ENCODE peak calls at places on chromosomes 6 and 20, in five cellular contexts. K, J, V, D and E are unnamed samples. For H3K4me1, the result is how much of the 10 kb centered on the place peaks cover.

GRCh38 chr6:23522751-23523527 is 603.1 kb upstream of the NRSN1 start:
- DNase-seq in D (no peak), J (no peak), V (no peak), K (no peak), E (no peak)

GRCh38 chr20:51272392-51272791 is 249.5 kb upstream of the KCNG1 start:
- DNase-seq in J (no peak), D (no peak), V (no peak), K (no peak), E (no peak)

GRCh38 chr20:57663681-57664451 is 43.6 kb upstream of the ZBP1 start:
- DNase-seq in J (no peak), D (no peak), V (no peak), K (no peak), E (peak)

GRCh38 chr20:51586005-51586440 is 43.5 kb upstream of the NFATC2 start:
- DNase-seq in K (no peak), V (no peak), D (no peak), J (peak), E (no peak)

GRCh38 chr20:50110141-50111047 is 2.6 kb downstream of the UBE2V1 start:
- DNase-seq in D (no peak), V (peak), K (no peak), J (no peak), E (no peak)

GRCh38 chr6:83231146-83231545 is 38.0 kb downstream of the RWDD2A start:
- DNase-seq in D (no peak), J (no peak), V (no peak), K (no peak), E (no peak)

GRCh38 chr6:40782355-40782754 is 195.2 kb upstream of the LRFN2 start:
- DNase-seq in K (no peak), J (no peak), V (no peak), D (no peak), E (no peak)

GRCh38 chr20:38165089-38165965 is at the start of gene TGM2:
- DNase-seq in K (no peak), V (peak), J (peak), D (no peak), E (peak)

GRCh38 chr6:125781307-125781868 is 9.4 kb upstream of the NCOA7 start:
- DNase-seq in K (no peak), V (peak), J (no peak), D (no peak), E (no peak)

GRCh38 chr20:25864986-25865714 is 168.5 kb upstream of the ZNF337 start:
- DNase-seq in K (no peak), V (no peak), J (no peak), D (no peak), E (no peak)

GRCh38 chr6:33700391-33701050 is 11.0 kb downstream of the UQCC2 start:
- DNase-seq in K (no peak), J (peak), V (peak), D (no peak), E (no peak)

GRCh38 chr6:97312241-97312640 is 29.2 kb upstream of the MMS22L start:
- DNase-seq in J (no peak), K (no peak), D (no peak), V (no peak), E (no peak)

GRCh38 chr6:161186173-161186769 is 87.6 kb downstream of the AGPAT4 start:
- DNase-seq in K (no peak), V (no peak), D (no peak), J (peak), E (no peak)

GRCh38 chr20:47915495-47915894 is 130.2 kb upstream of the SULF2 start:
- DNase-seq in K (no peak), J (no peak), V (no peak), D (no peak), E (no peak)

GRCh38 chr6:167745660-167746376 is 80.9 kb upstream of the AFDN start:
- DNase-seq in V (peak), D (no peak), J (no peak), K (no peak), E (no peak)

GRCh38 chr6:111871207-111871606 is 2.0 kb downstream of the FYN start:
- DNase-seq in D (no peak), K (no peak), V (no peak), J (no peak), E (no peak)

GRCh38 chr20:49865559-49865958 is 49.8 kb downstream of the SPATA2 start:
- DNase-seq in J (no peak), K (no peak), D (no peak), V (no peak), E (no peak)

GRCh38 chr6:134315974-134316391 is 1.9 kb downstream of the SGK1 start:
- DNase-seq in J (no peak), K (no peak), D (no peak), V (no peak), E (peak)

GRCh38 chr6:107679457-107679856 is 144.7 kb downstream of the SCML4 start:
- DNase-seq in K (no peak), J (no peak), D (no peak), V (no peak), E (peak)

GRCh38 chr6:14055541-14055940 is 62.0 kb upstream of the CD83 start:
- DNase-seq in J (no peak), D (no peak), K (no peak), V (no peak), E (no peak)

GRCh38 chr20:15582146-15582776 is 991.0 kb downstream of the KIF16B start:
- DNase-seq in D (no peak), J (no peak), V (no peak), K (no peak), E (no peak)

GRCh38 chr6:36944650-36945049 is 9.9 kb upstream of the PI16 start:
- DNase-seq in J (no peak), V (no peak), D (no peak), K (no peak), E (no peak)

GRCh38 chr6:126913658-126914057 is 204.8 kb upstream of the RSPO3 start:
- DNase-seq in J (no peak), K (no peak), V (no peak), D (no peak), E (no peak)

GRCh38 chr6:49110876-49111275 is 352.2 kb downstream of the MMUT start:
- DNase-seq in D (no peak), J (no peak), K (no peak), V (no peak), E (no peak)

GRCh38 chr6:17392978-17393334 is 439 bp upstream of the CAP2 start:
- DNase-seq in D (no peak), V (no peak), J (no peak), K (no peak), E (no peak)

GRCh38 chr20:22999756-23000155 is 35.4 kb upstream of the SSTR4 start:
- DNase-seq in V (no peak), J (peak), K (no peak), D (no peak), E (no peak)

GRCh38 chr6:105492706-105493673 is 90.1 kb upstream of the PREP start:
- DNase-seq in V (no peak), K (peak), J (no peak), D (no peak), E (no peak)

GRCh38 chr6:403659-404655 is 12.4 kb downstream of the IRF4 start:
- DNase-seq in V (no peak), J (no peak), K (no peak), D (no peak), E (no peak)

GRCh38 chr6:32522302-32523047 is 7.6 kb downstream of the HLA-DRB5 start:
- DNase-seq in V (no peak), J (no peak), K (no peak), D (no peak), E (no peak)

DNA sequence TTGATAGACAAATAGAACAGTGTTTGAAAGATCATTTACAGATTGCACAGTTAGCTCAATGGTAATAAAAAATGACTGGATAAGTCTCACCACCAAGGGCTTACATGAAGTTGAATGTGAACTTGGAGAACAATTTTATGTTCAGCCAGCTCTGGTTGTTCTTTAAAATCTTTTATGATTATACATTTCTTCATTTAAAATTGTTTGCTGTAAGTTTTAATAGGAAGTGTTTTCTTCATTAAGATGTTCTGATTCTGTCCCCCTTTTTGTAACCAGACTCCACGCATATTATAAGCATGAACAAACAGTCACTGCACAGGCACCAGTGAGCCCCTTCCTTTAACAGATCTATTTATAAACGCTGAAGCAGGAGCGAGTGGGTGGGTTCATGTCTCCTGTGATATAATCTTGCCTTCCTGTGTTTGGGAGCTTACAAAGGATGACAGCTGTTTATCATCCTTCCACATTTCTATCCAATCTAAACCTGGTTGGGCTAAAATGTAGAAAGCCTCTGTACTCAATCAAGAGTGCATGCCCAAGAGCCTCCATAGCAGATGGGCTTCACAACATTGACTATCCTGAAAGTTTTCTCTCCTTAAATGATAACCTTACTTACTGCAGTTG is 299.3 kb downstream of the PRL start:
- DNase-seq in K (no peak), V (no peak), J (no peak), D (no peak), E (no peak)
- TF ChIP-seq EP300 in K (no peak), V (no peak), J (no peak), D (no peak), E (no peak)

GRCh38 chr20:17895641-17896246 is 72.8 kb downstream of the SNX5 start:
- DNase-seq in D (peak), K (no peak), J (no peak), V (no peak), E (peak)
- H3K4me3 ChIP-seq in D (peak), K (peak), J (no peak), V (peak), E (peak)

GRCh38 chr6:169106176-169106575 is 147.5 kb downstream of the THBS2 start:
- DNase-seq in J (no peak), D (no peak), V (no peak), K (peak), E (no peak)

GRCh38 chr6:169099411-169100202 is 154.0 kb downstream of the THBS2 start:
- DNase-seq in K (peak), J (no peak), D (no peak), V (no peak), E (no peak)

GRCh38 chr6:169101036-169101805 is 152.4 kb downstream of the THBS2 start:
- DNase-seq in V (no peak), D (no peak), J (no peak), K (peak), E (no peak)

GRCh38 chr6:169098136-169098535 is 155.5 kb downstream of the THBS2 start:
- DNase-seq in V (no peak), K (no peak), D (no peak), J (no peak), E (no peak)

DNA sequence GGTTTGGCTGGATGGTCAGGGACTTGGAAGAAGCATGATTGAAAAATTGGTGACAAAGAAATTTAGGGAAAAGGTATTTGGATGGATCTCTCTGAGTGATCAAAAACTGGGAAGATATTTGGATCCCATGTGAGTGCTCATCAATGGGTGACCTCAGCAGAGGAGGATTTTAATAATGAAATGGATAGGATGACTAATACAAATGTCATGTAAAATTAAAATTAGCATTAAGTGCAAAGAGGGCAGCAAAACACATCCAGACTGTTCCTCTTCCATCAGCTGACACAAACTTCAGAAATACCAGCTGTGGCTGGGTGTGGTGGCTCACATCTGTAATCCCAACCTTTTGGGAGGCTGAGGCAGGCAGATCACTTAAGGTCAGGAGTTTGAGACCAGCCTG is 151.7 kb downstream of the THBS2 start:
- DNase-seq in K (no peak), D (no peak), V (no peak), J (no peak), E (no peak)
- H3K4me1 ChIP-seq in K (under half), D (under half), V (under half), J (under half), E (under half)

GRCh38 chr6:26285143-26286134 is 79.6 kb upstream of the BTN3A2 start:
- DNase-seq in J (peak), K (peak), D (peak), V (peak), E (peak)
- TF ChIP-seq EP300 in J (peak), K (no peak), D (peak), V (peak), E (peak)

GRCh38 chr6:27296106-27296783 is 15.8 kb downstream of the POM121L2 start:
- DNase-seq in D (no peak), K (no peak), J (no peak), V (no peak), E (no peak)

GRCh38 chr6:27295301-27296079 is 16.6 kb downstream of the POM121L2 start:
- DNase-seq in V (no peak), J (no peak), D (no peak), K (no peak), E (no peak)

GRCh38 chr6:27294409-27294808 is 17.7 kb downstream of the POM121L2 start:
- DNase-seq in V (no peak), J (no peak), K (no peak), D (no peak), E (no peak)

GRCh38 chr6:27297857-27298730 is 14.0 kb downstream of the POM121L2 start:
- DNase-seq in D (no peak), J (no peak), K (no peak), V (no peak), E (no peak)

GRCh38 chr6:27297484-27297856 is 14.6 kb downstream of the POM121L2 start:
- DNase-seq in K (no peak), J (no peak), D (no peak), V (no peak), E (no peak)
- H3K4me3 ChIP-seq in K (no peak), J (peak), D (no peak), V (no peak), E (no peak)

GRCh38 chr20:44954198-44954597 is 6.0 kb downstream of the TOMM34 start:
- DNase-seq in K (no peak), J (no peak), D (no peak), V (no peak), E (no peak)

GRCh38 chr20:44955270-44955669 is 4.9 kb downstream of the TOMM34 start:
- DNase-seq in V (no peak), D (no peak), J (no peak), K (no peak), E (no peak)

GRCh38 chr20:44959082-44959895 is 908 bp downstream of the TOMM34 start:
- DNase-seq in J (peak), D (no peak), V (no peak), K (no peak), E (no peak)

GRCh38 chr20:44958276-44958675 is 1.9 kb downstream of the TOMM34 start:
- DNase-seq in V (no peak), D (no peak), K (no peak), J (no peak), E (no peak)

DNA sequence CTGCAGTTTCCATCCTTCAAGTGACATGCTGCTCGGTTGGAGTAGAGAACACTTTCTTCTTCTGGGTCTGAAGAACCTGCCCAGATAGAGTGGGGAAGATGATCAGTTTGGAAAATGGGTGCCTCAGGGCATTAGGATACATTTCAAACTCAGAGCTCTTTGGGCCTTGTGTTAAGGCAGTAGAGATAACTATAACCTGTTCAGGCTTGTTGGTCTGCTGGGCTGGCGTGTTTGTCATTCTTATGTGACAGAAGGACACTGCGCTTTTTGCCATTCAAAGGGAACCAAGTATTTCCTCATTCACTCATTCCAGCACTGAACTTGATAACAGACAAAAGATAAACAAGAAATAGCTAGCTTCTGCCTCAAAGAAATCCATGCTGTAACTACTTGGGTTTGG is 3.8 kb downstream of the TOMM34 start:
- DNase-seq in D (no peak), V (no peak), J (no peak), K (no peak), E (no peak)
- H3K4me1 ChIP-seq in D (under half), V (under half), J (under half), K (under half), E (under half)

DNA sequence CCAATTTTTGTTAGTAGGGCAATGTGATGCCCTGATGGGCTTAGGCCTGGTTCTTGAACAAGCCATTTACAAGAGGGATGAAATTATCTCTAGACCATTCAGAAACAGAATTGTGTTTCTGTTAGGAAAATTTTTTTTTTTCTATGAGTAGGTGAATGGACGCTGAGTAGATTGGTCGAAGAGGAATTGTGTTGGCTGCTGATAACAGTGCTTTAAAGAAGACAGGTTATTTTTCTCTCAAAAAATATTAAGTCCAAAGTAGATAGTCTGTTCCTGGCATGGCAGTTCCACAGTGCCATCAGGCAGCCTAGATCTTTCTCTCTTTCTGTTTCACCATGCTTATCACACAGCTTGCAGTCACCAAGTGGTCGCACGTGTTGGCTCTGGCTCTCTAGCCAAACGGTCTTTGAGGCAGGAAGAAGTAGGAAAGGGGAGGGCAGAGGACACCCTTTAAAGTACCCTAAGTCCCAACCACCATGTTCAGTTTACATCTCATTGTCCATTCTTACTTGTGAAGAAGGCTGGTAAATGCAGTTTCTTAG is 22.4 kb upstream of the SERINC3 start:
- DNase-seq in K (no peak), V (no peak), D (no peak), J (no peak), E (no peak)
- TF ChIP-seq EP300 in K (no peak), V (no peak), D (no peak), J (no peak), E (no peak)

DNA sequence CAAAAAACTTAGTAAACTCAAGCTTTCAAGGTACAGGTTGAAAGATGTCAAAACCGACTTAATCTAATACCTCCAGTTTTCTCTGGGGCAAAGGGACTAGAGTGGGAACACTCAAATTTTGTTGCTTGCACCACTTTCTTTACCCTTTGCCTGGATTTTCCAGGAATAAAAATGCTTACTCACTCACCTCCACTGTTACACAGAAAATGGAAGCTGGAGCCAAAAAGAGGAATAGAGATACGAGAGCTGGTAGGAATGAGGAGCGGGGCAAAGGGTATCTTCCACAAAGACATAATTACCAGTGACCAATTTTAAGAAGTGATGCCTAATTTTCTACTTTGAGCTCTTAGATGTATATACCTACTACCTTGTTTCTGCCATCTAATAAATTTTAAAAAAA is 79.5 kb upstream of the TULP1 start:
- DNase-seq in J (no peak), D (no peak), V (no peak), K (no peak), E (no peak)
- H3K4me3 ChIP-seq in J (no peak), D (no peak), V (no peak), K (no peak), E (no peak)